ENCODE peak calls at places on chromosome 7, in five cellular contexts. A is ovary, L is lower leg skin, Q is A549, W is HepG2. K is an unnamed sample.
A peak's percentile ranks its signal among the peaks of the same experiment; 100 is the strongest.

GRCh38 chr7:64838691-64839090 is 44.5 kb downstream of the ZNF138 start:
- DNase-seq in A (no peak), L (no peak), Q (no peak), W (no peak), K (no peak)

GRCh38 chr7:65812281-65812680 is 60.6 kb upstream of the VKORC1L1 start:
- DNase-seq in A (no peak), L (no peak), Q (no peak), W (no peak), K (no peak)

GRCh38 chr7:55472928-55473725 is 99.2 kb downstream of the VOPP1 start:
- DNase-seq in A (no peak), L (peak; percentile 70), Q (no peak), W (no peak), K (no peak)

GRCh38 chr7:157875230-157876179 is 538.7 kb downstream of the DNAJB6 start:
- DNase-seq in A (no peak), L (no peak), Q (peak; percentile 43), W (no peak), K (peak; percentile 45)

GRCh38 chr7:158747408-158747807 is 42.8 kb upstream of the NCAPG2 start:
- DNase-seq in A (no peak), L (peak; percentile 48), Q (no peak), W (no peak), K (no peak)

GRCh38 chr7:98086231-98086855 is 20.3 kb upstream of the LMTK2 start:
- DNase-seq in A (no peak), L (peak; percentile 85), Q (no peak), W (no peak), K (no peak)

GRCh38 chr7:158567153-158567603 is 20.4 kb downstream of the PTPRN2 start:
- DNase-seq in A (no peak), L (no peak), Q (no peak), W (no peak), K (no peak)

GRCh38 chr7:130099331-130099730 is 29.0 kb downstream of the KLHDC10 start:
- DNase-seq in A (no peak), L (no peak), Q (no peak), W (no peak), K (no peak)

GRCh38 chr7:117083648-117084047 is 130.3 kb downstream of the ST7 start:
- DNase-seq in A (no peak), L (no peak), Q (no peak), W (no peak), K (no peak)

GRCh38 chr7:1598286-1598685 is 28.5 kb upstream of the PSMG3 start:
- DNase-seq in A (no peak), L (no peak), Q (no peak), W (no peak), K (no peak)

GRCh38 chr7:36408589-36408988 is 18.9 kb downstream of the ANLN start:
- DNase-seq in A (no peak), L (no peak), Q (no peak), W (no peak), K (no peak)

DNA sequence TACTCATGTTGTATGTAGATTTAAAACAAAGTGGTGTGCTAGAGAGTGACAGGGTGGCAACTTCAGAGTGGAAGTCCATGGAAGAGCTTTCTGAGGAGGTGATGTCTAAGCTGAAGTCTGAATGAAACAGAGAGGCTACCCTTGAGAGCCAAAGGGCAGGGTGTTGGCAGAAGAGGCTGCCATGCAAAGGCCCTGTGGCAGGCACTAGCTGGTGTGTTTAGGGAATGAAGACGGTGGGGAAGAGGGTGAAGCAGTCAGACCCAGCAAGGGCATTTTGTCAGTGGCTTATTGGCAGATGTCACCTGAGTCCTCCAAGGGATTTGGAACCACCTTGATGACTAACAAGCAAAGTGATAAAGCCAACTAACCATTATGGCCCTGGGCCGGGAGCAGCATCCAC is 3.7 kb upstream of the CAMK2B start:
- DNase-seq in A (no peak), L (no peak), Q (no peak), W (no peak), K (no peak)
- TF ChIP-seq POLR2A in A (no peak), L (no peak), Q (no peak), W (no peak), K (no peak)

DNA sequence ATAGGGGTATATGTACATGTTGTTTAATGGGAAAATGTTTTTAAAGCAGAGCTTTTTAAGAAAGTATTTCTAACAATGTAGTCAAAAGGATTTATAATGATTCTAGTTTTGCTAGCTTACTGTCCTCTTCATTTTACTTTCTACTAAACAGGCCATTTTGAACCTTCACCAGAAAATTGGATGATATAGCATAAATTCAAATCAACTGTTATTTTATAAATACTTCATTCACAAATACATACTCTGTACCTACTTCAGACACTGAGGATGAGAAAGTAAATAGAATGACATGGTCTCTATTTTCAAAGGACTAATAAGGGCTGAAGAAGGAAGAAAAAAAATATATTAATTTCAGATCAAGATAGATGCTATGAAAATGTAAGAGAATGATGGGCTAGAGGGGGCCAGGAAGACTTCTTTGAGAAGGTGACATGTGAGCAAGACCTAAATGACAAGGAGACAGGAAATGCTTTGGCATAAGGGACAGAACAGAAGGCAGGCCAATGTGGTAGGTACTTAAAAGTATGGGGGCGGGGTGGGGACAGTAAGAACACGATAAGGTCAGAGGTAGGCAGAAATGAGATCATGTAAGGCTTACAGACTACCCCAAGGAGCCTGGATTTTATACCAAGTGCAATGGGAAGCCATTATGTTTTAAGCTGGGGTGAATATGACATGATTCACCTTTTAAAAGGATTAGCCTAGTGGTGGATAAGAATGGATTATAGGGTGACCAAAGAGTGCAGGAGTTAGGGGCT is 5.2 kb downstream of the NAMPT start:
- DNase-seq in A (no peak), L (no peak), Q (no peak), W (no peak), K (no peak)
- TF ChIP-seq POLR2A in A (no peak), L (no peak), Q (no peak), W (no peak), K (no peak)

GRCh38 chr7:5693529-5693928 is 87.9 kb downstream of the RNF216 start:
- DNase-seq in A (no peak), L (no peak), Q (no peak), W (peak; percentile 16), K (no peak)

GRCh38 chr7:5690931-5691461 is 90.5 kb downstream of the RNF216 start:
- DNase-seq in A (no peak), L (no peak), Q (no peak), W (no peak), K (no peak)

GRCh38 chr7:5691536-5692090 is 89.8 kb downstream of the RNF216 start:
- DNase-seq in A (no peak), L (no peak), Q (no peak), W (no peak), K (no peak)

GRCh38 chr7:5692845-5693278 is 88.6 kb downstream of the RNF216 start:
- DNase-seq in A (no peak), L (no peak), Q (peak; percentile 80), W (no peak), K (peak; percentile 56)

DNA sequence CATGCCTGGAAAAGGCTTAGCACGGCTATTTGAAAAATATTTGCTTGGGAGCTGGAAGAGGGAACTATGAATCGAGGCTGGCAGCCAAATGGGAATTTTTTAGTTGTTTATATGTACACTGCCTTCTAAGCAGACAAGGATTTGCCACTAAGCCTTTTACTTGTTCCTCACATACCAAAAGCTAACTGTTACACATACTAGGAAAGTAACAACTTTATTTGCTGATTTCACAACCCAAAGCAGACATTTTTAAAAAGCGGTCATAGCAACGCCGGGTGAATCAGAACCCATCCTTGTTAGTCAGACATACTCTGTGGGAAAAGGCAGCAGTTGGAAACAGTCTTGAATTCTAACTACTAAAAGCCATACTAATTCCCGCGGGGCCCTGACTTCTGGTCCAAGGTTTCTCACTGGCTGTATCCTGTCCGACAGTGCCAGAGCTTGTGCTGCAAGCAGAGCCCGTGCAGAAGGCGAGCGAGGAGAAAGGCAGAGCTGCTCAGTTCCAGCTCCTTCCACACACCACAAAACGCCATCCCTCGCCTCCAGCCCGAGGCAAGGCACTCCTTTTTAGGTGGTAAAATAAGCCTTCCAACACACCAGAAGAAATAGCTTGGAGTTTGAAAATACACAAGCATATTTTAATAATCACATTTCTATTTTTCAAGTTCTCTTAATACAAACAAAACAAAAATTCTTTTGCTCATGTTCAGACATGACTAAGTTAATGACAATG is 89.2 kb downstream of the RNF216 start:
- DNase-seq in A (peak; percentile 61), L (peak; percentile 95), Q (peak; percentile 79), W (peak; percentile 71), K (peak; percentile 89)
- TF ChIP-seq POLR2A in A (no peak), L (no peak), Q (no peak), W (no peak), K (no peak)

GRCh38 chr7:152463714-152464311 is 28.0 kb upstream of the KMT2C start:
- DNase-seq in A (peak; percentile 100), L (peak; percentile 100), Q (peak; percentile 96), W (peak; percentile 96), K (peak; percentile 97)
- TF ChIP-seq POLR2A in A (peak; percentile 91), L (no peak), Q (peak; percentile 25), W (peak; percentile 71), K (peak; percentile 69)

GRCh38 chr7:100568936-100569844 is 4.5 kb downstream of the SAP25 start:
- DNase-seq in A (peak; percentile 75), L (peak; percentile 91), Q (no peak), W (peak; percentile 91), K (no peak)
- TF ChIP-seq POLR2A in A (no peak), L (no peak), Q (no peak), W (peak; percentile 53), K (no peak)

GRCh38 chr7:100101016-100101862 is at the start of the genes AP4M1 and MCM7:
- DNase-seq in A (peak; percentile 98), L (peak; percentile 100), Q (peak; percentile 97), W (peak; percentile 97), K (peak; percentile 87)
- TF ChIP-seq POLR2A in A (peak; percentile 5), L (no peak), Q (no peak), W (peak; percentile 72), K (peak; percentile 65)

GRCh38 chr7:131327049-131327625 is 539 bp upstream of the MKLN1 start:
- DNase-seq in A (no peak), L (peak; percentile 87), Q (peak; percentile 64), W (peak; percentile 38), K (peak; percentile 48)

GRCh38 chr7:131328387-131329175 is 905 bp downstream of the MKLN1 start:
- DNase-seq in A (no peak), L (no peak), Q (no peak), W (no peak), K (no peak)

GRCh38 chr7:131326576-131326975 is 1.1 kb upstream of the MKLN1 start:
- DNase-seq in A (no peak), L (no peak), Q (peak; percentile 24), W (peak; percentile 65), K (no peak)

GRCh38 chr7:131329176-131329570 is 1.5 kb downstream of the MKLN1 start:
- DNase-seq in A (no peak), L (no peak), Q (peak; percentile 21), W (no peak), K (no peak)

GRCh38 chr7:131327626-131328386 is at the start of gene MKLN1:
- DNase-seq in A (peak; percentile 91), L (peak; percentile 98), Q (peak; percentile 83), W (peak; percentile 68), K (peak; percentile 72)
- TF ChIP-seq POLR2A in A (peak; percentile 75), L (no peak), Q (peak; percentile 89), W (peak; percentile 81), K (peak; percentile 97)

K was measured in H54.